ENCODE peak calls at places on chromosomes 2 and 18, in nine cellular contexts. C, B, X, N, T, I, E, M and F are unnamed samples.

GRCh38 chr2:197356136-197356535 is 45.6 kb upstream of the ANKRD44 start:
- DNase-seq in C (no peak), B (no peak), X (no peak), N (peak), T (no peak), I (no peak), E (no peak), M (no peak), F (peak)

GRCh38 chr2:237060518-237061312 is 25.0 kb upstream of the COPS8 start:
- DNase-seq in C (peak), B (peak), X (peak), N (no peak), T (no peak), I (no peak), E (no peak), M (no peak), F (peak)

GRCh38 chr2:53516650-53517049 is 251.0 kb upstream of the CHAC2 start:
- DNase-seq in C (no peak), B (no peak), X (no peak), N (no peak), T (no peak), I (no peak), E (no peak), M (no peak), F (no peak)

GRCh38 chr18:47701133-47701532 is 229.3 kb downstream of the SMAD2 start:
- DNase-seq in C (no peak), B (no peak), X (no peak), N (no peak), T (no peak), I (no peak), E (no peak), M (no peak), F (no peak)

GRCh38 chr2:201774546-201774945 is 6.2 kb downstream of the ALS2 start:
- DNase-seq in C (no peak), B (no peak), X (no peak), N (no peak), T (no peak), I (no peak), E (no peak), M (no peak), F (no peak)

GRCh38 chr18:8480506-8481328 is 128.5 kb upstream of the RAB12 start:
- DNase-seq in C (peak), B (peak), X (no peak), N (no peak), T (no peak), I (no peak), E (no peak), M (no peak), F (peak)

GRCh38 chr18:12287684-12288405 is 20.2 kb upstream of the TUBB6 start:
- DNase-seq in C (peak), B (peak), X (no peak), N (no peak), T (no peak), I (no peak), E (no peak), M (no peak), F (no peak)

GRCh38 chr2:54083440-54083839 is 32.0 kb upstream of the ACYP2 start:
- DNase-seq in C (no peak), B (no peak), X (no peak), N (no peak), T (no peak), I (no peak), E (no peak), M (no peak), F (no peak)

GRCh38 chr2:133561045-133561852 is 7.0 kb downstream of the NCKAP5 start:
- DNase-seq in C (no peak), B (peak), X (peak), N (no peak), T (no peak), I (peak), E (no peak), M (no peak), F (no peak)

GRCh38 chr2:148300534-148300933 is 279.6 kb downstream of the MBD5 start:
- DNase-seq in C (no peak), B (no peak), X (no peak), N (no peak), T (no peak), I (no peak), E (no peak), M (no peak), F (no peak)

GRCh38 chr2:41896186-41896846 is 151.5 kb upstream of the PKDCC start:
- DNase-seq in C (no peak), B (no peak), X (no peak), N (no peak), T (no peak), I (no peak), E (no peak), M (no peak), F (no peak)

GRCh38 chr2:1685957-1686783 is 58.1 kb downstream of the PXDN start:
- DNase-seq in C (no peak), B (no peak), X (no peak), N (no peak), T (no peak), I (no peak), E (no peak), M (no peak), F (no peak)

GRCh38 chr2:160254363-160254762 is 54.3 kb upstream of the ITGB6 start:
- DNase-seq in C (no peak), B (no peak), X (no peak), N (no peak), T (no peak), I (no peak), E (no peak), M (no peak), F (no peak)